ENCODE peak calls at places on chromosomes 7 and 10, in nine cellular contexts. E, A, S, X, J, Y, V, L and N are unnamed samples.
A peak's percentile ranks its signal among the peaks of the same experiment; 100 is the strongest.

GRCh38 chr7:78232806-78233205 is 434.2 kb downstream of the PHTF2 start:
- DNase-seq in X (no peak), E (no peak), S (no peak), A (peak; percentile 27), V (no peak), Y (peak; percentile 9), J (peak; percentile 69), L (no peak), N (no peak)

GRCh38 chr7:118573065-118573464 is 348.6 kb downstream of the ANKRD7 start:
- DNase-seq in A (no peak), E (no peak), J (no peak), L (no peak), S (no peak), X (no peak), V (no peak), Y (no peak), N (no peak)

GRCh38 chr10:11003739-11004515 is 13.7 kb upstream of the CELF2 start:
- DNase-seq in A (peak; percentile 66), V (no peak), L (no peak), E (no peak), S (no peak), X (no peak), Y (no peak), J (peak; percentile 26), N (no peak)

GRCh38 chr7:16801111-16801542 is 3.7 kb downstream of the AGR2 start:
- DNase-seq in J (peak; percentile 83), V (no peak), A (peak; percentile 91), E (peak; percentile 63), S (peak; percentile 34), Y (peak; percentile 62), X (no peak), L (no peak), N (peak; percentile 83)

GRCh38 chr7:45174328-45174610 is 16.7 kb downstream of the RAMP3 start:
- DNase-seq in E (no peak), Y (no peak), X (peak; percentile 5), A (no peak), J (no peak), S (no peak), V (no peak), L (no peak), N (no peak)

GRCh38 chr7:2166625-2167280 is 66.0 kb downstream of the MAD1L1 start:
- DNase-seq in Y (no peak), X (no peak), J (no peak), E (no peak), L (no peak), S (no peak), V (no peak), A (no peak), N (no peak)

GRCh38 chr7:14177876-14178275 is 188.4 kb upstream of the ETV1 start:
- DNase-seq in A (no peak), X (no peak), E (no peak), S (no peak), L (no peak), Y (no peak), V (no peak), J (no peak), N (no peak)

GRCh38 chr7:50531401-50531906 is 33.8 kb downstream of the DDC start:
- DNase-seq in Y (no peak), A (peak; percentile 58), X (no peak), S (no peak), L (peak; percentile 37), V (no peak), E (peak; percentile 54), J (peak; percentile 21), N (no peak)

GRCh38 chr10:73758704-73759511 is 14.7 kb downstream of the SEC24C start:
- DNase-seq in E (no peak), S (no peak), A (no peak), Y (no peak), J (no peak), X (no peak), V (no peak), L (no peak), N (no peak)

GRCh38 chr7:46763348-46763747 is 818.6 kb downstream of the TNS3 start:
- DNase-seq in L (no peak), E (no peak), Y (no peak), J (no peak), X (no peak), A (no peak), V (no peak), S (no peak), N (peak; percentile 15)

GRCh38 chr10:75014516-75015230 is 96.8 kb upstream of the SAMD8 start:
- DNase-seq in E (no peak), Y (no peak), A (no peak), L (no peak), X (no peak), J (no peak), V (no peak), S (no peak), N (no peak)

GRCh38 chr10:103512591-103513382 is 19.3 kb downstream of the NEURL1 start:
- DNase-seq in V (no peak), S (no peak), J (no peak), E (no peak), X (no peak), A (no peak), L (peak; percentile 57), Y (no peak), N (no peak)

GRCh38 chr10:88392222-88392621 is 190.9 kb downstream of the RNLS start:
- DNase-seq in Y (no peak), J (no peak), S (no peak), A (no peak), V (no peak), X (no peak), E (no peak), L (no peak), N (no peak)

GRCh38 chr10:58662314-58662713 is 149.6 kb downstream of the BICC1 start:
- DNase-seq in V (no peak), L (no peak), S (peak; percentile 55), A (peak; percentile 94), Y (no peak), X (no peak), E (no peak), J (peak; percentile 94), N (peak; percentile 85)

GRCh38 chr10:58665361-58665760 is 152.7 kb downstream of the BICC1 start:
- DNase-seq in V (no peak), S (no peak), L (no peak), J (no peak), Y (no peak), X (no peak), A (no peak), E (no peak), N (no peak)

GRCh38 chr10:58661336-58661735 is 148.7 kb downstream of the BICC1 start:
- DNase-seq in Y (no peak), E (no peak), X (no peak), V (no peak), A (peak; percentile 82), J (peak; percentile 77), S (no peak), L (no peak), N (no peak)

GRCh38 chr10:58661902-58662301 is 149.2 kb downstream of the BICC1 start:
- DNase-seq in S (no peak), E (no peak), A (no peak), X (no peak), J (no peak), L (no peak), V (no peak), Y (no peak), N (no peak)

GRCh38 chr10:58660577-58661255 is 148.0 kb downstream of the BICC1 start:
- DNase-seq in S (no peak), X (no peak), Y (no peak), L (no peak), V (no peak), J (no peak), A (peak; percentile 52), E (no peak), N (no peak)
- H3K4me3 ChIP-seq in S (no peak overlapping the region), X (no peak overlapping the region), Y (peak overlapping the region; percentile 4), L (no peak overlapping the region), V (no peak overlapping the region), J (no peak overlapping the region), A (peak overlapping the region; percentile 19), E (no peak overlapping the region), N (no peak overlapping the region)

DNA sequence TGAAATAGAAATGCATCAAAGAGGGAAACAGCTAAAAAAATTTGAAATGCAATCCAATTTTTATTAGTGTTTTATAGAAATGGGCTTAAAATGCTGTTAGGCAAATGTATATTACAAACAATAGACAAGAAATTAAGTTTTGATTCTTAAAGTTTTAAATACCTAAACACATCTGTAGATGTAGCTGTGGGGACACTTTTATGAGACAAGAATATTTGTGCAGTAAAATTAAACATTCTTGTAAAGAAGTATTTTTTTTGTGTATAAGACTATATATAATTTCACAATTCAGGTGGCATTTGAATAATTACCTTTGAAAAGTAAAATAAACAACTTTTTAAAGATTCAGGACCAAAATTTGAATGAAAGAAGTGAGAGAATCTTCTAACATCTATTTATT is 1015.9 kb downstream of the REEP3 start:
- DNase-seq in A (no peak), E (no peak), V (no peak), J (no peak), S (no peak), L (no peak), X (no peak), Y (no peak), N (no peak)
- TF ChIP-seq CTCF in A (no peak), E (no peak), V (no peak), J (no peak), S (no peak), L (no peak), X (no peak), Y (no peak), N (no peak)

DNA sequence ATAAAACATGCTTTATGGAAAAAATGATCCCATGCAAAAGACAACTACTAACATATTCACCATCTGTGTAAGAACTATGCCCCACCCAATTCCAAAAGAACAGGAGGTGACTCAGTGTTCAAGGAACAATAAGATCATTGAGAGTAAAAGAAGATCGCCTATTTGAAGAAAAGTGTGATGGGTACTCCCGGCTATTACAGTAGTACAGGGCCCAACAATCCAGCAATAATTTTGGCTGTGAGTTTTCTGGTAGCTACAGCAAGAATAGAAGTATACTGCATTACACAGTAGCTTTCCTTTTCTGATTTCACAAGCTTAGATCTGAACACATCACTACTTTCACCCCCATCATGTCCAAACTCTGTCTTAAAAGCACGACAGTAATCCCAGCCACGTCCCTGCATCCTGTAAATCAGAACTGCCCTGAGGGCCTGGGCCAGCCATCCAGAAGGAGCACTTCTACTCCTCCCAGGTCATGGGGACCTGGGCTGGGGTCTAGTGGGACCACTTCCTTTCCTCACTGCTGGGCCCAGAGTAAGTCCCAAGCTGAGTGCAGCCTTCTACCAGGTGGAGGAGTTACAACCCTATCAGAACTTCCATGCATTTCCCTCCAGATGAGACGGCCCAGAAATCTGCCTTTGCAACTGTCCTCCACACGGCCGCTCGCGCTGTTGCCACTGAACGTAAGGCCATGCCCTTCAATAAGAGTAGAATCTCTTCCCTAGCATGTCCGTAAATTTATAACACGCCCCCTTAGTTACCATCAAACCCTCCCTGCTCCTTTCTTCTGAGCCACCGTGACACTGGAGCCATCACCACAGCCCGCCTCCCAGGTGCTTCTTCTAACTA is 7.9 kb downstream of the ESYT2 start:
- DNase-seq in S (no peak), J (peak; percentile 75), A (peak; percentile 90), E (no peak), Y (peak; percentile 72), X (no peak), V (no peak), L (no peak), N (peak; percentile 93)
- H3K4me3 ChIP-seq in S (no peak overlapping the region), J (no peak overlapping the region), A (peak overlapping the region; percentile 6), E (no peak overlapping the region), Y (no peak overlapping the region), X (no peak overlapping the region), V (no peak overlapping the region), L (no peak overlapping the region), N (no peak overlapping the region)

DNA sequence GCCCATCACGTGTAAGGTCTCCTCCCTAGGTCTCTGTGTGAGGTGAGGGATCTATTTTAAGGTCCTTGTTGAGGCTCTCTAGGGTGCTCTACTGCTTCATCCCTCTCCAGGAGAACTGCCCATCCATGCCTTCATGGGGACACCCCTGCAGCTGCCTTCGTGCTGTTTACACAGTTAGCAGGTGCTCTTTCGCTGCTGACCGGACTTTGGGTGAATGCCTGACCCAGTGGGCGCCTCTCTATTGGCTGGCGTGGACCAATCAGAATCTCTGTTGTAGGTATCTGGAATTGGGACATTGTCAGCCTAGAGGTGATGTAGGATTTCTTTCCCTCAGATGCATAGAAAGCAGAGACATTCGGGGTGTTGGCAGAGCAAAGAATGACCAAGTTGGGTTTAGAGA is 38.7 kb upstream of the HMX3 start:
- DNase-seq in E (no peak), J (no peak), A (no peak), L (no peak), X (no peak), Y (no peak), S (no peak), V (no peak), N (no peak)
- TF ChIP-seq CTCF in E (no peak), J (no peak), A (no peak), L (no peak), X (no peak), Y (no peak), S (no peak), V (no peak), N (no peak)